ENCODE peak calls at places on chromosomes 13 and 19, in ten cellular contexts. L is EL; S is SK-N-MC; M is NCI-H69; O is HAP-1; N is stimulated activated CD4-positive, alpha-beta T cell treated with anti-CD3 and anti-CD28 coated beads, Interleukin-1b, Interleukin-23, amount 100 ng/mL, for 1 hour; F is mesothelial cell of epicardium; K is activated CD4-positive, CD25-positive, alpha-beta regulatory T cell treated with anti-CD3 and anti-CD28 coated beads, Interleukin-2, amount 50 U/mL, for 16 hours; V is NCI-H1436; Y is Kasumi-1. T is an unnamed sample.

GRCh38 chr13:48159436-48160225 is 64.7 kb upstream of the MED4 start:
- DNase-seq in L (peak), S (no peak), M (no peak), O (peak), N (no peak), F (no peak), K (no peak), V (no peak), Y (no peak), T (peak)

GRCh38 chr13:48533207-48533499 is 273 bp upstream of the RCBTB2 start:
- DNase-seq in L (no peak), S (no peak), M (no peak), O (no peak), N (no peak), F (no peak), K (no peak), V (no peak), Y (no peak), T (no peak)

GRCh38 chr13:113122571-113123225 is at the start of gene F10:
- DNase-seq in L (peak), S (no peak), M (no peak), O (no peak), N (no peak), F (no peak), K (no peak), V (no peak), Y (no peak), T (peak)

GRCh38 chr19:12787458-12787857 is 3.8 kb upstream of the JUNB start:
- DNase-seq in L (no peak), S (no peak), M (no peak), O (no peak), N (no peak), F (no peak), K (no peak), V (no peak), Y (no peak), T (no peak)

GRCh38 chr19:12913871-12914690 is 5.0 kb downstream of the SYCE2 start:
- DNase-seq in L (no peak), S (no peak), M (peak), O (no peak), N (no peak), F (no peak), K (no peak), V (no peak), Y (peak), T (no peak)

GRCh38 chr19:3897936-3898335 is 17.5 kb downstream of the ATCAY start:
- DNase-seq in L (no peak), S (no peak), M (no peak), O (no peak), N (no peak), F (no peak), K (no peak), V (no peak), Y (no peak), T (no peak)

GRCh38 chr13:24284876-24285275 is 24.5 kb upstream of the C1QTNF9 start:
- DNase-seq in L (no peak), S (no peak), M (no peak), O (no peak), N (no peak), F (no peak), K (no peak), V (no peak), Y (no peak), T (no peak)

GRCh38 chr13:46901721-46902120 is 4.9 kb upstream of the HTR2A start:
- DNase-seq in L (no peak), S (no peak), M (no peak), O (no peak), N (no peak), F (no peak), K (no peak), V (no peak), Y (no peak), T (no peak)

GRCh38 chr13:95756072-95756471 is 79.1 kb downstream of the DNAJC3 start:
- DNase-seq in L (no peak), S (no peak), M (no peak), O (no peak), N (no peak), F (no peak), K (no peak), V (no peak), Y (no peak), T (no peak)

GRCh38 chr13:111629933-111630332 is 309.5 kb downstream of the TEX29 start:
- DNase-seq in L (no peak), S (no peak), M (peak), O (no peak), N (no peak), F (no peak), K (no peak), V (peak), Y (no peak), T (no peak)

GRCh38 chr13:36298535-36299068 is 988 bp upstream of the CCDC169 start:
- DNase-seq in L (no peak), S (no peak), M (no peak), O (peak), N (no peak), F (no peak), K (no peak), V (no peak), Y (no peak), T (peak)

GRCh38 chr13:36029171-36029570 is 102.0 kb downstream of the DCLK1 start:
- DNase-seq in L (no peak), S (no peak), M (peak), O (no peak), N (no peak), F (no peak), K (no peak), V (no peak), Y (no peak), T (peak)

T was measured in ELR.